ENCODE peak calls at places on chromosomes 11 and 22, in four cellular contexts. One of them, this sample, is unnamed.

GRCh38 chr11:47886096-47886495 is 37.9 kb upstream of the NUP160 start:
- DNase-seq in K562: no peak
- DNase-seq in GM12878: no peak
- DNase-seq in HepG2: no peak
- DNase-seq in this sample: no peak

GRCh38 chr11:92026664-92027063 is 198.0 kb upstream of the FAT3 start:
- DNase-seq in HepG2: no peak
- DNase-seq in GM12878: no peak
- DNase-seq in K562: no peak
- DNase-seq in this sample: no peak

GRCh38 chr22:23242473-23243001 is 62.2 kb downstream of the BCR start:
- DNase-seq in HepG2: no peak
- DNase-seq in GM12878: no peak
- DNase-seq in K562: no peak
- DNase-seq in this sample: peak

GRCh38 chr11:18844753-18845367 is 53.3 kb upstream of the PTPN5 start:
- DNase-seq in HepG2: peak
- DNase-seq in K562: peak
- DNase-seq in GM12878: no peak
- DNase-seq in this sample: no peak

GRCh38 chr11:83159901-83160865 is 3.3 kb downstream of the PCF11 start:
- DNase-seq in GM12878: no peak
- DNase-seq in K562: no peak
- DNase-seq in HepG2: no peak
- DNase-seq in this sample: no peak

GRCh38 chr22:44658371-44658953 is 43.5 kb upstream of the PRR5 start:
- DNase-seq in K562: no peak
- DNase-seq in HepG2: no peak
- DNase-seq in GM12878: no peak
- DNase-seq in this sample: no peak

GRCh38 chr22:47695176-47695575 is 932.7 kb downstream of the TBC1D22A start:
- DNase-seq in HepG2: no peak
- DNase-seq in K562: no peak
- DNase-seq in GM12878: peak
- DNase-seq in this sample: no peak

GRCh38 chr11:69893631-69894030 is 74.4 kb upstream of the FGF3 start:
- DNase-seq in K562: no peak
- DNase-seq in GM12878: no peak
- DNase-seq in HepG2: no peak
- DNase-seq in this sample: no peak

GRCh38 chr11:14259186-14259784 is 99.7 kb downstream of the RRAS2 start:
- DNase-seq in GM12878: no peak
- DNase-seq in HepG2: no peak
- DNase-seq in K562: no peak
- DNase-seq in this sample: peak

GRCh38 chr22:29195118-29195963 is 10.4 kb upstream of the EMID1 start:
- DNase-seq in K562: peak
- DNase-seq in GM12878: no peak
- DNase-seq in HepG2: no peak
- DNase-seq in this sample: no peak

GRCh38 chr11:124198852-124199389 is 15.8 kb downstream of the OR10D3 start:
- DNase-seq in K562: no peak
- DNase-seq in GM12878: no peak
- DNase-seq in HepG2: no peak
- DNase-seq in this sample: no peak

GRCh38 chr11:111911563-111912401 is at the start of gene CRYAB:
- DNase-seq in HepG2: peak
- DNase-seq in GM12878: no peak
- DNase-seq in K562: peak
- DNase-seq in this sample: no peak

GRCh38 chr11:120169981-120170698 is 32.2 kb upstream of the TRIM29 start:
- DNase-seq in HepG2: no peak
- DNase-seq in GM12878: no peak
- DNase-seq in K562: no peak
- DNase-seq in this sample: peak

GRCh38 chr11:33723238-33723881 is 12.9 kb downstream of the CD59 start:
- DNase-seq in HepG2: no peak
- DNase-seq in GM12878: no peak
- DNase-seq in K562: peak
- DNase-seq in this sample: no peak

GRCh38 chr11:64751580-64751979 is 7.6 kb upstream of the RASGRP2 start:
- DNase-seq in HepG2: no peak
- DNase-seq in K562: no peak
- DNase-seq in GM12878: no peak
- DNase-seq in this sample: no peak

GRCh38 chr11:120912504-120912903 is 111.4 kb upstream of the TBCEL start:
- DNase-seq in HepG2: peak
- DNase-seq in K562: no peak
- DNase-seq in GM12878: no peak
- DNase-seq in this sample: no peak

GRCh38 chr22:42885446-42885845 is 28.4 kb upstream of the ARFGAP3 start:
- DNase-seq in GM12878: no peak
- DNase-seq in K562: no peak
- DNase-seq in HepG2: no peak
- DNase-seq in this sample: no peak

GRCh38 chr11:128388182-128388815 is 199.1 kb downstream of the ETS1 start:
- DNase-seq in K562: no peak
- DNase-seq in HepG2: no peak
- DNase-seq in GM12878: no peak
- DNase-seq in this sample: no peak

GRCh38 chr11:120815260-120816100 is 208.4 kb upstream of the TBCEL start:
- DNase-seq in GM12878: no peak
- DNase-seq in K562: peak
- DNase-seq in HepG2: no peak
- DNase-seq in this sample: no peak

GRCh38 chr11:111446404-111447152 is 65.6 kb downstream of the BTG4 start:
- DNase-seq in K562: peak
- DNase-seq in GM12878: peak
- DNase-seq in HepG2: peak
- DNase-seq in this sample: peak

GRCh38 chr11:134841972-134842371 is 429.9 kb upstream of the B3GAT1 start:
- DNase-seq in K562: no peak
- DNase-seq in GM12878: no peak
- DNase-seq in HepG2: no peak
- DNase-seq in this sample: no peak

GRCh38 chr11:34890812-34891211 is 25.4 kb downstream of the APIP start:
- DNase-seq in GM12878: no peak
- DNase-seq in HepG2: peak
- DNase-seq in K562: no peak
- DNase-seq in this sample: no peak

GRCh38 chr22:31083923-31084810 is 3.0 kb downstream of the SMTN start:
- DNase-seq in K562: no peak
- DNase-seq in GM12878: no peak
- DNase-seq in HepG2: no peak
- DNase-seq in this sample: no peak

GRCh38 chr22:31085928-31086327 is 4.8 kb downstream of the SMTN start:
- DNase-seq in K562: no peak
- DNase-seq in HepG2: no peak
- DNase-seq in GM12878: no peak
- DNase-seq in this sample: no peak

GRCh38 chr22:31083377-31083768 is 2.3 kb downstream of the SMTN start:
- DNase-seq in HepG2: no peak
- DNase-seq in GM12878: no peak
- DNase-seq in K562: no peak
- DNase-seq in this sample: no peak

GRCh38 chr22:31085493-31085824 is 4.3 kb downstream of the SMTN start:
- DNase-seq in HepG2: no peak
- DNase-seq in GM12878: no peak
- DNase-seq in K562: no peak
- DNase-seq in this sample: no peak

DNA sequence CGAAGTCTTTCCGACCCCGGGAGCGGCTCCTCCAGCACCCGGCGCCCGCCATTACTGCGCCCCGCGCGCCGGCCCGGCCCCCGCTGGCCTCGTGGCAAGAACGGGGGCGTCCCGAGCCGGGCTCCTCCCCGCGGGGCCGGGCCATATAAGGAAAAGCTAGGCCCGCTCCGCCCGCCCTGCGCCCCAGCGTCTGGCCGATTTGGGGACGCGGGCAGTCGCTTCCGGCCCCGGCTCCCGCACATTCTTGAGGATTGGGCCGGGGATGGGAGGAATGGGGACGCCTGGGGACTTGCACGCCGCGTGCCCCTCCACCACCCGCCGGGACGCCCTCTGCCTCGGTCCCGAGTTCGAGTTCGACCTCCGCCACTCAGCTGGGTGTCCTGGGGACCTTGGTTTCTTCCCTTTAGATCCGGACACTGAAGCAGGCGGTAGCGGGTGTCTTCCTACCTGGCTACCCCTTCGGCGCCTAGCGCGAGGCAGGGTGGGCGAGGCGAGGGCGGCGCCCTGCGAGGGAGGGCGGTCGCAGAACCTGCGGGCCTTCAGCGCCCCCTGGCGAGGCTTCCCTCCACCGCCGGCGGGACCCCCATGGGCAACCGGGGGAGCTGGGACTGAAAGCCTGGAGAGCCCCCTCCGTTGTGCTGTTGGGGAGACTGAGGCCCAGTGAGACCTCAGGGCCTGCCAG is 3.8 kb downstream of the SMTN start:
- DNase-seq in K562: peak
- DNase-seq in HepG2: no peak
- DNase-seq in GM12878: peak
- DNase-seq in this sample: peak
- TF ChIP-seq KDM1A in K562: no peak
- TF ChIP-seq KDM1A in HepG2: no peak
- TF ChIP-seq KDM1A in GM12878: no peak
- TF ChIP-seq KDM1A in this sample: peak

DNA sequence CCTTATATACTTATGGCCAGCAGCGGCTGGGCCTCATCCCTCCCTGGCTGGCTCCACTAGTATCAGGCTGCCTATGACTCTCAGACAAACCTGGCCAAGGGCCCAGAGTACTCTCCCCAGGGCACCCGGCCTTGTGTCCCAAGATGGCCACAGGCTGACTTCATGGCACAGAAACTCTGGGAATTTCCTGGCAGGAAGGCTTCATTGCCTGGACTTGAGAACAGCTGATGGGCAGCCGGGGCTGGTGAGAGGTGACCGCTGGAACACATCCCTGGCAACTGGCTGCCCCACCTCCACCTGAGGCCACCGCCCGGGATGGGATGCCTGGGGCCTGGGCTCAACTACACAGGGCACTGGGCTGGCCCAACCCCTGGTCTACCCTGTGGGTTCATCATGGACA is 3.3 kb downstream of the FADS3 start:
- DNase-seq in HepG2: no peak
- DNase-seq in K562: no peak
- DNase-seq in GM12878: no peak
- DNase-seq in this sample: no peak
- TF ChIP-seq HDAC6 in HepG2: no peak
- TF ChIP-seq HDAC6 in K562: no peak
- TF ChIP-seq HDAC6 in GM12878: no peak
- TF ChIP-seq HDAC6 in this sample: no peak

GRCh38 chr11:76048763-76049162 is 157.5 kb downstream of the WNT11 start:
- DNase-seq in K562: no peak
- DNase-seq in GM12878: no peak
- DNase-seq in HepG2: no peak
- DNase-seq in this sample: no peak
- TF ChIP-seq KDM1A in K562: no peak
- TF ChIP-seq KDM1A in GM12878: no peak
- TF ChIP-seq KDM1A in HepG2: no peak
- TF ChIP-seq KDM1A in this sample: no peak

GRCh38 chr11:11027271-11027670 is 169.4 kb upstream of the ZBED5 start:
- DNase-seq in K562: no peak
- DNase-seq in GM12878: no peak
- DNase-seq in HepG2: no peak
- DNase-seq in this sample: no peak

GRCh38 chr11:11025087-11025486 is 167.2 kb upstream of the ZBED5 start:
- DNase-seq in K562: no peak
- DNase-seq in HepG2: no peak
- DNase-seq in GM12878: no peak
- DNase-seq in this sample: no peak

GRCh38 chr11:11032072-11032471 is 174.2 kb upstream of the ZBED5 start:
- DNase-seq in K562: no peak
- DNase-seq in HepG2: no peak
- DNase-seq in GM12878: no peak
- DNase-seq in this sample: no peak

GRCh38 chr11:11022126-11022730 is 164.4 kb upstream of the ZBED5 start:
- DNase-seq in HepG2: no peak
- DNase-seq in K562: peak
- DNase-seq in GM12878: no peak
- DNase-seq in this sample: no peak

DNA sequence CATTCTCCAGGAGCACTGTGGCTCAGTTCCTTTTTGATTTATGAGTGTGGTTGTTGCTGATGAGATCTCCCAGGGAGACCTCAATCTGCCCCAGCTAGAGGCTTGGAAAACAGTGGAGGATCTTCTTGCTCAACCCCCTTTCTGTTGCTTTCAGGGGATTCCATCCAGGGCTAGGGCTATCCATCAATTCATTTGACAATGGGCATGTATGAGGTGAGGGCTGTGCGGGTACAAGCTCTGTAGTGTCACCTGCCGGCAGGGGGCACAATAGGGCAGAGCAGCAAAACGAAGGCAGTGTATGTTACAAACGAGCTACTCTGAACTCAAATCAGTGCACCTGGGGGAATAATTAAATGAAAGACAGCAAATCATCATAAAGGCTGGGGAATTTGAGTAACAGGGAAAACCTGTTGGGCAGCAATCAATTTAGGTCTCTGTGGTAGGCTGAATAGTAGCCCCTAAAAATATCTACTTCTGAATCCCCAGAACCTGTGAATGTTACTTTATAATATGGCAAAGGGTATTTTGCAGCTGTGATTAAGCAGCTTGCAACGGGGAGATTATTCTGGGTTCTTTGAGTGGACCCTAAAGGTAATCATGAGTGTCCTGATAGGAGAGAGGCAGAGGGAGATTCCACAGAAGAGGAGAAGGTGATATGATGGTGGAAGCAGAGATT is 170.3 kb upstream of the ZBED5 start:
- DNase-seq in GM12878: no peak
- DNase-seq in HepG2: peak
- DNase-seq in K562: peak
- DNase-seq in this sample: peak
- TF ChIP-seq HDAC6 in GM12878: no peak
- TF ChIP-seq HDAC6 in HepG2: no peak
- TF ChIP-seq HDAC6 in K562: no peak
- TF ChIP-seq HDAC6 in this sample: no peak

DNA sequence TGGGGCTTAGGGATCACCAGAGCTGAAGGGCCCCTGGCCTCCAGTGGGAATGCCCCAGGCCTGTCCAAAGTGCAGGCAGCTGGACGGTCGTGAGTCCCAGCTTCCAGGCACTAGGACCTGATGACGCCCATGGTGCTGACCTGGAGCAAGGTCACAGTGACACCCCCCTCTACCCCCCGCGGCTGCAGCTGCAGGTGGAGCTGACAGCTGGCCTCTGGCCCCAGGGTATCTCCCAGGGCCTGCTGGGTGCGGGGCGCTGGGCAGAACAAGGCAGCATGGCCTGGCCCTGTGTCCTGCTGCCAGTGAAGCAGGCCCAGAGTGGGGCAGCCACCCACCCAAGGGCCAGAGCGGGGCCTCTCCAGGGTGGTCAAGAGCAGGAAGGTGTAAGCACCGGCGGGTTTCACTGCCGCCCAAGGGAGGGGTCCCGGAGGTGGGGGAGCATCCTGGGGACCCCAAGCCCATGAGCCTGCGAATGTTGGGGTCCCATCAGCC is 553 bp upstream of the TCIRG1 start:
- DNase-seq in K562: peak
- DNase-seq in GM12878: no peak
- DNase-seq in HepG2: peak
- DNase-seq in this sample: no peak
- TF ChIP-seq KDM1A in K562: no peak
- TF ChIP-seq KDM1A in GM12878: no peak
- TF ChIP-seq KDM1A in HepG2: no peak
- TF ChIP-seq KDM1A in this sample: no peak

GRCh38 chr11:73326929-73327811 is 19.1 kb downstream of the ARHGEF17 start:
- DNase-seq in GM12878: peak
- DNase-seq in K562: no peak
- DNase-seq in HepG2: no peak
- DNase-seq in this sample: no peak
- TF ChIP-seq HDAC6 in GM12878: no peak
- TF ChIP-seq HDAC6 in K562: no peak
- TF ChIP-seq HDAC6 in HepG2: no peak
- TF ChIP-seq HDAC6 in this sample: no peak

This sample was measured in H1.